ENCODE peak calls at places on chromosomes 2 and 18, in nine cellular contexts. Q, Z, D, L, M, H, F, E and I are unnamed samples.

GRCh38 chr2:120740765-120741513 is 5.3 kb downstream of the GLI2 start:
- DNase-seq in Q (no peak), Z (no peak), D (peak; percentile 47), L (no peak), M (no peak), H (no peak), F (no peak), E (peak; percentile 64), I (no peak)

GRCh38 chr2:202193881-202194353 is 44.5 kb downstream of the SUMO1 start:
- DNase-seq in Q (no peak), Z (no peak), D (no peak), L (no peak), M (no peak), H (no peak), F (no peak), E (no peak), I (no peak)

GRCh38 chr18:80169607-80170006 is 60.5 kb downstream of the ADNP2 start:
- DNase-seq in Q (no peak), Z (no peak), D (no peak), L (no peak), M (no peak), H (no peak), F (no peak), E (no peak), I (no peak)

GRCh38 chr2:190655113-190655512 is 6.2 kb downstream of the NAB1 start:
- DNase-seq in Q (no peak), Z (no peak), D (no peak), L (no peak), M (no peak), H (peak; percentile 78), F (no peak), E (no peak), I (peak; percentile 53)

GRCh38 chr18:2417861-2418610 is 153.3 kb downstream of the METTL4 start:
- DNase-seq in Q (no peak), Z (no peak), D (no peak), L (no peak), M (no peak), H (no peak), F (no peak), E (no peak), I (no peak)

GRCh38 chr18:61169386-61169785 is 163.8 kb upstream of the CDH20 start:
- DNase-seq in Q (no peak), Z (no peak), D (no peak), L (no peak), M (no peak), H (no peak), F (no peak), E (no peak), I (no peak)

GRCh38 chr2:199455533-199456382 is 2.0 kb downstream of the SATB2 start:
- DNase-seq in Q (peak; percentile 52), Z (no peak), D (peak; percentile 46), L (no peak), M (peak; percentile 49), H (peak; percentile 86), F (peak; percentile 55), E (peak; percentile 86), I (peak; percentile 79)

GRCh38 chr2:28606986-28607441 is 111.2 kb downstream of the PLB1 start:
- DNase-seq in Q (no peak), Z (no peak), D (no peak), L (no peak), M (no peak), H (no peak), F (no peak), E (no peak), I (no peak)

GRCh38 chr2:25618676-25619075 is 54.7 kb downstream of the DTNB start:
- DNase-seq in Q (no peak), Z (no peak), D (no peak), L (no peak), M (no peak), H (peak; percentile 88), F (no peak), E (no peak), I (peak; percentile 92)

GRCh38 chr18:58045265-58046086 is 1.4 kb downstream of the NEDD4L start:
- DNase-seq in Q (peak; percentile 20), Z (peak; percentile 40), D (peak; percentile 60), L (peak; percentile 36), M (peak; percentile 78), H (peak; percentile 66), F (peak; percentile 75), E (peak; percentile 90), I (peak; percentile 86)

GRCh38 chr18:48928787-48929186 is 22.0 kb downstream of the SMAD7 start:
- DNase-seq in Q (peak; percentile 71), Z (peak; percentile 89), D (no peak), L (no peak), M (peak; percentile 75), H (peak; percentile 96), F (no peak), E (no peak), I (peak; percentile 78)

GRCh38 chr2:109257653-109258052 is 128.6 kb downstream of the SH3RF3 start:
- DNase-seq in Q (no peak), Z (no peak), D (no peak), L (no peak), M (no peak), H (no peak), F (no peak), E (no peak), I (no peak)

GRCh38 chr2:146080925-146081324 is 1561.0 kb upstream of the ZEB2 start:
- DNase-seq in Q (no peak), Z (no peak), D (no peak), L (no peak), M (no peak), H (no peak), F (no peak), E (no peak), I (no peak)

GRCh38 chr2:569681-570080 is 107.5 kb downstream of the TMEM18 start:
- DNase-seq in Q (no peak), Z (no peak), D (no peak), L (no peak), M (no peak), H (no peak), F (no peak), E (no peak), I (no peak)

GRCh38 chr2:168354499-168354898 is 101.6 kb upstream of the CERS6 start:
- DNase-seq in Q (no peak), Z (no peak), D (no peak), L (no peak), M (no peak), H (no peak), F (no peak), E (no peak), I (no peak)

GRCh38 chr2:24616606-24617005 is 125.6 kb downstream of the NCOA1 start:
- DNase-seq in Q (no peak), Z (no peak), D (no peak), L (no peak), M (no peak), H (no peak), F (no peak), E (no peak), I (no peak)

GRCh38 chr2:182066439-182067061 is 80.9 kb downstream of the PPP1R1C start:
- DNase-seq in Q (no peak), Z (no peak), D (no peak), L (no peak), M (no peak), H (no peak), F (no peak), E (no peak), I (no peak)

GRCh38 chr2:75007061-75007460 is 48.6 kb downstream of the POLE4 start:
- DNase-seq in Q (no peak), Z (no peak), D (no peak), L (no peak), M (no peak), H (no peak), F (no peak), E (no peak), I (no peak)

GRCh38 chr18:78814766-78815165 is 164.9 kb upstream of the SALL3 start:
- DNase-seq in Q (no peak), Z (no peak), D (no peak), L (no peak), M (no peak), H (no peak), F (no peak), E (no peak), I (peak; percentile 38)

GRCh38 chr2:176536739-176537138 is 267.5 kb downstream of the MTX2 start:
- DNase-seq in Q (no peak), Z (no peak), D (no peak), L (no peak), M (no peak), H (peak; percentile 63), F (no peak), E (no peak), I (peak; percentile 67)

GRCh38 chr2:109142416-109143210 is 13.6 kb downstream of the SH3RF3 start:
- DNase-seq in Q (no peak), Z (no peak), D (no peak), L (no peak), M (no peak), H (no peak), F (no peak), E (peak; percentile 23), I (no peak)

GRCh38 chr2:106158871-106159270 is 35.2 kb downstream of the UXS1 start:
- DNase-seq in Q (no peak), Z (no peak), D (no peak), L (no peak), M (no peak), H (no peak), F (no peak), E (no peak), I (no peak)

GRCh38 chr2:126782648-126783047 is 116.0 kb upstream of the TEX51 start:
- DNase-seq in Q (no peak), Z (no peak), D (no peak), L (no peak), M (no peak), H (no peak), F (no peak), E (no peak), I (no peak)

GRCh38 chr2:237180987-237181386 is 95.3 kb downstream of the COPS8 start:
- DNase-seq in Q (no peak), Z (no peak), D (no peak), L (no peak), M (no peak), H (no peak), F (no peak), E (no peak), I (no peak)

GRCh38 chr2:238272156-238272555 is 16.3 kb downstream of the PER2 start:
- DNase-seq in Q (no peak), Z (no peak), D (no peak), L (no peak), M (no peak), H (no peak), F (no peak), E (no peak), I (no peak)

GRCh38 chr2:20156826-20157605 is 67.9 kb downstream of the SDC1 start:
- DNase-seq in Q (no peak), Z (no peak), D (no peak), L (no peak), M (no peak), H (no peak), F (no peak), E (no peak), I (peak; percentile 28)

GRCh38 chr2:225004531-225004930 is 37.7 kb downstream of the DOCK10 start:
- DNase-seq in Q (no peak), Z (no peak), D (no peak), L (no peak), M (no peak), H (no peak), F (no peak), E (no peak), I (no peak)

GRCh38 chr18:70337139-70337972 is 48.5 kb downstream of the SOCS6 start:
- DNase-seq in Q (no peak), Z (no peak), D (no peak), L (no peak), M (peak; percentile 33), H (no peak), F (no peak), E (no peak), I (no peak)

GRCh38 chr2:46372475-46372874 is 75.3 kb downstream of the EPAS1 start:
- DNase-seq in Q (no peak), Z (no peak), D (no peak), L (no peak), M (no peak), H (no peak), F (no peak), E (no peak), I (no peak)

GRCh38 chr2:24568492-24568891 is 77.4 kb downstream of the NCOA1 start:
- DNase-seq in Q (no peak), Z (no peak), D (no peak), L (no peak), M (no peak), H (no peak), F (no peak), E (no peak), I (no peak)

GRCh38 chr18:63949068-63949737 is at the start of gene HMSD:
- DNase-seq in Q (peak; percentile 56), Z (peak; percentile 74), D (peak; percentile 49), L (no peak), M (peak; percentile 61), H (peak; percentile 93), F (peak; percentile 70), E (peak; percentile 93), I (peak; percentile 77)